ENCODE peak calls at places on chromosomes 5 and 9, in nine cellular contexts. I is omental fat pad, F is B cell, U is IMR-90, C is AG10803, B is heart right ventricle, P is Peyer's patch, R is cardiac muscle cell, T is WTC11. A is an unnamed sample.

GRCh38 chr5:94508421-94509148 is 109.8 kb downstream of the KIAA0825 start:
- DNase-seq in F (no peak), U (no peak), B (no peak), R (peak), P (no peak), T (no peak), I (no peak), C (peak), A (no peak)

GRCh38 chr5:143931389-143931984 is 119.5 kb downstream of the HMHB1 start:
- DNase-seq in I (no peak), P (no peak), C (peak), B (no peak), T (no peak), F (no peak), R (no peak), U (no peak), A (no peak)

GRCh38 chr9:29966247-29966646 is 2393.0 kb upstream of the C9orf72 start:
- DNase-seq in F (no peak), P (no peak), T (no peak), C (no peak), U (no peak), I (no peak), R (no peak), B (no peak), A (no peak)

GRCh38 chr9:87547665-87548064 is 50.0 kb downstream of the DAPK1 start:
- DNase-seq in B (no peak), F (no peak), T (no peak), P (peak), U (no peak), C (no peak), R (no peak), I (no peak), A (no peak)

GRCh38 chr5:36389245-36389644 is 87.5 kb upstream of the RANBP3L start:
- DNase-seq in B (no peak), U (no peak), P (no peak), C (peak), I (no peak), F (no peak), R (no peak), T (no peak), A (no peak)

GRCh38 chr5:78050888-78051287 is 243.6 kb downstream of the AP3B1 start:
- DNase-seq in T (no peak), B (no peak), C (peak), I (no peak), P (no peak), F (no peak), R (no peak), U (peak), A (no peak)

GRCh38 chr5:159884917-159885620 is 31.2 kb upstream of the ADRA1B start:
- DNase-seq in B (no peak), U (peak), T (no peak), I (no peak), F (no peak), P (no peak), R (no peak), C (no peak), A (no peak)

GRCh38 chr5:175508896-175509295 is 30.5 kb downstream of the SFXN1 start:
- DNase-seq in P (no peak), C (no peak), I (no peak), T (no peak), B (no peak), U (no peak), F (no peak), R (no peak), A (no peak)

GRCh38 chr9:18480649-18481048 is 6.7 kb downstream of the ADAMTSL1 start:
- DNase-seq in I (no peak), C (peak), T (no peak), U (peak), F (no peak), B (no peak), R (no peak), P (no peak), A (no peak)

GRCh38 chr9:101737705-101738565 is 512 bp downstream of the GRIN3A start:
- DNase-seq in U (no peak), T (peak), I (no peak), R (peak), P (no peak), B (peak), F (no peak), C (no peak), A (peak)

GRCh38 chr5:128644863-128645262 is 106.8 kb upstream of the FBN2 start:
- DNase-seq in C (peak), R (no peak), U (peak), T (no peak), B (no peak), P (no peak), I (no peak), F (no peak), A (no peak)

GRCh38 chr9:112299514-112299913 is 33.9 kb downstream of the PTBP3 start:
- DNase-seq in I (no peak), P (no peak), F (no peak), R (no peak), B (no peak), U (peak), T (no peak), C (peak), A (no peak)

GRCh38 chr9:92746567-92747458 is 17.8 kb downstream of the BICD2 start:
- DNase-seq in C (no peak), B (no peak), I (no peak), F (no peak), P (peak), R (no peak), U (peak), T (no peak), A (no peak)

GRCh38 chr5:112238473-112238872 is 180.6 kb downstream of the EPB41L4A start:
- DNase-seq in P (no peak), B (no peak), I (no peak), F (no peak), R (no peak), T (no peak), U (no peak), C (no peak), A (no peak)

GRCh38 chr9:78041971-78042370 is 10.4 kb upstream of the GNAQ start:
- DNase-seq in R (no peak), T (no peak), P (no peak), C (no peak), B (no peak), F (no peak), I (no peak), U (no peak), A (no peak)

GRCh38 chr5:72848474-72849428 is 32.3 kb downstream of the TNPO1 start:
- DNase-seq in P (peak), B (peak), I (no peak), T (peak), F (peak), U (peak), C (no peak), R (peak), A (peak)

GRCh38 chr9:124392254-124392653 is 23.0 kb downstream of the PSMB7 start:
- DNase-seq in C (no peak), B (peak), I (no peak), T (no peak), R (no peak), F (no peak), U (no peak), P (no peak), A (peak)

GRCh38 chr5:143968071-143968878 is 156.3 kb downstream of the HMHB1 start:
- DNase-seq in P (no peak), C (peak), F (no peak), I (no peak), B (no peak), R (peak), T (no peak), U (peak), A (no peak)

GRCh38 chr5:9156282-9156681 is 389.6 kb downstream of the SEMA5A start:
- DNase-seq in C (peak), T (peak), I (no peak), U (peak), P (peak), F (no peak), B (no peak), R (peak), A (no peak)

DNA sequence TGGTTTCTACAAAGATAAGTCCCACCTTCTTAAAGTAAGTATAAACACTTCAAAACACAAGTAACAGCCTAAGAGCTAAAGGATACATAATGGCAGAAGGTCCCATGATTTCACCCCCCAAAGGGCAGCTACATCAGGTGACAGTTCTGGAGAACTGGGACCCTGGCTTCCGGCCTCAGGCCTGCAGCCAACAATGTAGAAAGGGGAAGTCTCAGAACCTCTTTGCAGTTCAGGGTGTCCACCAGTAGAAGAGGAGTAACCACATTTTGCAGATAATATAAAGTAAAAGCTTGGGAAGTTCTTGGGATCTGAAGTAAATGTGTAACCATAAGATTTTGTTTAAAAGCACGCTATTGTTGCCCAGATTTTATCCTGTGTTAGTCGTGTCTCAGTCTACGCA is 267.4 kb upstream of the VLDLR start:
- DNase-seq in F (no peak), P (no peak), U (no peak), T (no peak), C (no peak), I (no peak), R (no peak), B (no peak), A (no peak)
- TF ChIP-seq CTCF in F (no peak), P (no peak), U (no peak), T (no peak), C (no peak), I (no peak), R (no peak), B (no peak), A (no peak)

DNA sequence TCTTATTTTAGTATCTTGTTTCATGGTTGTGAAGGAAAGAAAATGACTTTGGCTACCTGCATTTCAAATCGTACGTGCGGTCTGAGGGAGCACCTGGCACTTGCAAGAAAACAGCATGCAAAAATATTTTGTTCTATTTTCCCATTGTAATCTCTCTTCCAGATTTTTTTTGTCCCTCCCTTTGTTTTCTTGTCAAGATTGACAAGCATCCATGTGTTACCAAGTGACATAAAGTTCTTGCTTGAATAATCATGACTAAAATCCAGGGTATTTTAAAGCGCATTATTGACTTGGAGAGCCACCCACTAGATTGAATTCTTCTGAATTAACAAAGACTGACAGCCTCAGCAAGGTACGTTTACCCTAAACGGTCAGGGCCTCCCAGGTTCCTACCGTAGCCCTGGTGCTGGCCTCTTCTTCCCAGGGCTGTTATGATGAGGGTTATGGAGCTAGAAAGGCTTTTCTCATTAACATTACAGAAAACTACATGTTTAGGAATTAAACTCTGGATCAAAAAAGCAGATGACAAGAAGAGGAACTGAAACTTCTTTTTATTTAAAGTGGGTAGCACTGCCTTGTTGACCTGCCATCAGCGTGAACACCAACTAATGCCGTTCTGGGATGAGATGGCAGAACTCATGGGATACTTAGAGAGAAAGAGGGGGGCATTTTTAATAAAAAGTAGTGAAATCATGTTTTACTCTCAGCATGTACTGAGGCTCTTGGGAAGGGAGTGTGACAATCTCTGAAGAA is 297.1 kb downstream of the EFNA5 start:
- DNase-seq in R (no peak), T (no peak), F (peak), B (no peak), C (no peak), I (no peak), U (no peak), P (no peak), A (no peak)
- TF ChIP-seq CTCF in R (no peak), T (no peak), F (no peak), B (no peak), C (no peak), I (no peak), U (no peak), P (no peak), A (no peak)

GRCh38 chr5:171162602-171163001 is 146.4 kb upstream of the TLX3 start:
- DNase-seq in B (no peak), I (no peak), P (no peak), C (no peak), R (peak), U (peak), T (peak), F (no peak), A (no peak)
- TF ChIP-seq CTCF in B (no peak), I (no peak), P (no peak), C (peak), R (peak), U (peak), T (peak), F (no peak), A (no peak)

DNA sequence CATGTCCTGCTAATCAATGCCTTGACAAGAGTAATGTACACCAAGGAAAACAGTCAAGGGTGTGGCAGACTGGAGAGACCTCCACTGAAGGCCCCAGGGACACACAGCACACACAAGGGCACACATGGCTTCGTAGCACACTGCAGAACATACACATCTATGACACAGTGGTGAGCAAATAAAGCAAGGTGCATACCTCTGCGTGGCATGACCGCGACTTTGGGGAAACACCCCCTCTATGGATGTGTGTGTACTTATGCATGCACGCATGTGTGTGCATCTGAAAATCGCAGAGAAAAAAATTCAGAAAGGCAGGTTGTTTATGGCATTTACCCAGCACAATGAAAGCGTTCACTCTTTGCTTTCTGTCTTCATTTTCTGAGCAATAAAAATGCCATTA is 20.5 kb downstream of the SEMA4D start:
- DNase-seq in R (no peak), P (peak), C (no peak), B (no peak), T (no peak), I (no peak), U (no peak), F (no peak), A (no peak)
- TF ChIP-seq CTCF in R (no peak), P (no peak), C (no peak), B (no peak), T (no peak), I (no peak), U (no peak), F (no peak), A (no peak)

GRCh38 chr5:155029240-155029639 is 15.7 kb downstream of the KIF4B start:
- DNase-seq in F (no peak), B (no peak), I (no peak), T (no peak), C (no peak), P (no peak), R (no peak), U (no peak), A (no peak)

GRCh38 chr5:155024015-155024414 is 10.5 kb downstream of the KIF4B start:
- DNase-seq in P (no peak), I (no peak), C (no peak), R (no peak), B (no peak), U (no peak), F (no peak), T (peak), A (no peak)

GRCh38 chr5:155025890-155026289 is 12.3 kb downstream of the KIF4B start:
- DNase-seq in B (no peak), T (no peak), P (no peak), C (no peak), I (no peak), F (no peak), U (no peak), R (peak), A (no peak)

GRCh38 chr5:155023320-155023719 is 9.8 kb downstream of the KIF4B start:
- DNase-seq in B (no peak), C (no peak), P (no peak), R (no peak), F (no peak), U (no peak), I (no peak), T (no peak), A (no peak)

GRCh38 chr5:155027993-155028629 is 14.6 kb downstream of the KIF4B start:
- DNase-seq in U (no peak), I (no peak), C (no peak), R (no peak), P (no peak), F (no peak), T (no peak), B (no peak), A (no peak)
- TF ChIP-seq CTCF in U (no peak), I (no peak), C (peak), R (peak), P (no peak), F (no peak), T (no peak), B (no peak), A (no peak)